ENCODE peak calls at places on chromosomes 2 and 18, in eight cellular contexts. One of them, this sample, is unnamed.

GRCh38 chr2:202671317-202672035 is 36.7 kb downstream of the FAM117B start:
- DNase-seq in colonic mucosa: no peak
- DNase-seq in NCI-H2081: no peak
- DNase-seq in cardiac fibroblast: no peak
- DNase-seq in effector memory CD8-positive, alpha-beta T cell: no peak
- DNase-seq in lower lobe of right lung: no peak
- DNase-seq in T-helper 9 cell: no peak
- DNase-seq in Kasumi-1: no peak
- DNase-seq in this sample: no peak

GRCh38 chr2:172813314-172813888 is 77.8 kb downstream of the RAPGEF4 start:
- DNase-seq in Kasumi-1: peak; percentile 19
- DNase-seq in T-helper 9 cell: no peak
- DNase-seq in effector memory CD8-positive, alpha-beta T cell: no peak
- DNase-seq in lower lobe of right lung: no peak
- DNase-seq in colonic mucosa: no peak
- DNase-seq in cardiac fibroblast: peak; percentile 58
- DNase-seq in NCI-H2081: no peak
- DNase-seq in this sample: peak; percentile 44

GRCh38 chr18:73461780-73462059 is 593.9 kb upstream of the NETO1 start:
- DNase-seq in cardiac fibroblast: peak; percentile 56
- DNase-seq in effector memory CD8-positive, alpha-beta T cell: no peak
- DNase-seq in lower lobe of right lung: no peak
- DNase-seq in colonic mucosa: no peak
- DNase-seq in Kasumi-1: no peak
- DNase-seq in NCI-H2081: no peak
- DNase-seq in T-helper 9 cell: no peak
- DNase-seq in this sample: peak; percentile 28

GRCh38 chr18:68440433-68440832 is 274.5 kb downstream of the TMX3 start:
- DNase-seq in colonic mucosa: no peak
- DNase-seq in effector memory CD8-positive, alpha-beta T cell: no peak
- DNase-seq in T-helper 9 cell: no peak
- DNase-seq in Kasumi-1: no peak
- DNase-seq in NCI-H2081: no peak
- DNase-seq in cardiac fibroblast: no peak
- DNase-seq in lower lobe of right lung: no peak
- DNase-seq in this sample: no peak

GRCh38 chr18:2356906-2357305 is 214.4 kb downstream of the METTL4 start:
- DNase-seq in T-helper 9 cell: no peak
- DNase-seq in Kasumi-1: no peak
- DNase-seq in lower lobe of right lung: no peak
- DNase-seq in cardiac fibroblast: no peak
- DNase-seq in effector memory CD8-positive, alpha-beta T cell: no peak
- DNase-seq in NCI-H2081: no peak
- DNase-seq in colonic mucosa: no peak
- DNase-seq in this sample: no peak

GRCh38 chr2:38095996-38096861 is 20.3 kb upstream of the CYP1B1 start:
- DNase-seq in lower lobe of right lung: no peak
- DNase-seq in T-helper 9 cell: no peak
- DNase-seq in effector memory CD8-positive, alpha-beta T cell: no peak
- DNase-seq in cardiac fibroblast: peak; percentile 57
- DNase-seq in colonic mucosa: no peak
- DNase-seq in NCI-H2081: no peak
- DNase-seq in Kasumi-1: no peak
- DNase-seq in this sample: peak; percentile 79

GRCh38 chr2:174771631-174772491 is 7.6 kb upstream of the CHRNA1 start:
- DNase-seq in lower lobe of right lung: peak; percentile 74
- DNase-seq in NCI-H2081: peak; percentile 69
- DNase-seq in Kasumi-1: peak; percentile 54
- DNase-seq in effector memory CD8-positive, alpha-beta T cell: no peak
- DNase-seq in colonic mucosa: peak; percentile 61
- DNase-seq in cardiac fibroblast: peak; percentile 85
- DNase-seq in T-helper 9 cell: no peak
- DNase-seq in this sample: peak; percentile 87

GRCh38 chr18:48609114-48609513 is 70.3 kb downstream of the CTIF start:
- DNase-seq in lower lobe of right lung: no peak
- DNase-seq in cardiac fibroblast: no peak
- DNase-seq in colonic mucosa: no peak
- DNase-seq in NCI-H2081: no peak
- DNase-seq in effector memory CD8-positive, alpha-beta T cell: no peak
- DNase-seq in Kasumi-1: no peak
- DNase-seq in T-helper 9 cell: no peak
- DNase-seq in this sample: no peak

GRCh38 chr2:1024981-1025380 is 74.3 kb downstream of the SNTG2 start:
- DNase-seq in colonic mucosa: no peak
- DNase-seq in cardiac fibroblast: peak; percentile 65
- DNase-seq in NCI-H2081: no peak
- DNase-seq in effector memory CD8-positive, alpha-beta T cell: no peak
- DNase-seq in lower lobe of right lung: no peak
- DNase-seq in T-helper 9 cell: no peak
- DNase-seq in Kasumi-1: no peak
- DNase-seq in this sample: no peak

GRCh38 chr2:33042226-33042625 is 95.5 kb downstream of the LTBP1 start:
- DNase-seq in effector memory CD8-positive, alpha-beta T cell: no peak
- DNase-seq in colonic mucosa: no peak
- DNase-seq in NCI-H2081: no peak
- DNase-seq in T-helper 9 cell: no peak
- DNase-seq in cardiac fibroblast: no peak
- DNase-seq in Kasumi-1: no peak
- DNase-seq in lower lobe of right lung: no peak
- DNase-seq in this sample: no peak

GRCh38 chr2:41994177-41994576 is 53.6 kb upstream of the PKDCC start:
- DNase-seq in NCI-H2081: no peak
- DNase-seq in effector memory CD8-positive, alpha-beta T cell: no peak
- DNase-seq in T-helper 9 cell: no peak
- DNase-seq in cardiac fibroblast: peak; percentile 66
- DNase-seq in colonic mucosa: no peak
- DNase-seq in lower lobe of right lung: no peak
- DNase-seq in Kasumi-1: no peak
- DNase-seq in this sample: peak; percentile 97

GRCh38 chr18:10010611-10011015 is 96.8 kb downstream of the VAPA start:
- DNase-seq in effector memory CD8-positive, alpha-beta T cell: no peak
- DNase-seq in NCI-H2081: no peak
- DNase-seq in T-helper 9 cell: no peak
- DNase-seq in cardiac fibroblast: peak; percentile 84
- DNase-seq in colonic mucosa: peak; percentile 45
- DNase-seq in Kasumi-1: no peak
- DNase-seq in lower lobe of right lung: no peak
- DNase-seq in this sample: peak; percentile 100

GRCh38 chr2:204453730-204454167 is 91.5 kb upstream of the PARD3B start:
- DNase-seq in Kasumi-1: no peak
- DNase-seq in NCI-H2081: no peak
- DNase-seq in colonic mucosa: peak; percentile 61
- DNase-seq in effector memory CD8-positive, alpha-beta T cell: no peak
- DNase-seq in cardiac fibroblast: peak; percentile 23
- DNase-seq in T-helper 9 cell: no peak
- DNase-seq in lower lobe of right lung: peak; percentile 67
- DNase-seq in this sample: peak; percentile 2

GRCh38 chr18:62914868-62915267 is 199.5 kb downstream of the PHLPP1 start:
- DNase-seq in colonic mucosa: no peak
- DNase-seq in Kasumi-1: no peak
- DNase-seq in cardiac fibroblast: no peak
- DNase-seq in effector memory CD8-positive, alpha-beta T cell: no peak
- DNase-seq in T-helper 9 cell: no peak
- DNase-seq in lower lobe of right lung: no peak
- DNase-seq in NCI-H2081: no peak
- DNase-seq in this sample: no peak

GRCh38 chr2:42086500-42086953 is 38.7 kb downstream of the PKDCC start:
- DNase-seq in Kasumi-1: peak; percentile 69
- DNase-seq in NCI-H2081: peak; percentile 50
- DNase-seq in lower lobe of right lung: no peak
- DNase-seq in effector memory CD8-positive, alpha-beta T cell: peak; percentile 63
- DNase-seq in T-helper 9 cell: no peak
- DNase-seq in cardiac fibroblast: peak; percentile 79
- DNase-seq in colonic mucosa: peak; percentile 76
- DNase-seq in this sample: peak; percentile 61

GRCh38 chr2:46487667-46488333 is 8.4 kb downstream of the TMEM247 start:
- DNase-seq in effector memory CD8-positive, alpha-beta T cell: no peak
- DNase-seq in Kasumi-1: no peak
- DNase-seq in colonic mucosa: peak; percentile 52
- DNase-seq in NCI-H2081: no peak
- DNase-seq in cardiac fibroblast: peak; percentile 81
- DNase-seq in lower lobe of right lung: peak; percentile 74
- DNase-seq in T-helper 9 cell: no peak
- DNase-seq in this sample: peak; percentile 67

GRCh38 chr2:133266075-133266925 is 302.0 kb downstream of the NCKAP5 start:
- DNase-seq in T-helper 9 cell: no peak
- DNase-seq in colonic mucosa: no peak
- DNase-seq in cardiac fibroblast: peak; percentile 48
- DNase-seq in Kasumi-1: no peak
- DNase-seq in lower lobe of right lung: no peak
- DNase-seq in effector memory CD8-positive, alpha-beta T cell: no peak
- DNase-seq in NCI-H2081: no peak
- DNase-seq in this sample: peak; percentile 13

GRCh38 chr18:48996901-48997463 is 46.2 kb upstream of the SMAD7 start:
- DNase-seq in cardiac fibroblast: peak; percentile 76
- DNase-seq in effector memory CD8-positive, alpha-beta T cell: peak; percentile 36
- DNase-seq in lower lobe of right lung: peak; percentile 39
- DNase-seq in colonic mucosa: no peak
- DNase-seq in NCI-H2081: no peak
- DNase-seq in T-helper 9 cell: peak; percentile 7
- DNase-seq in Kasumi-1: no peak
- DNase-seq in this sample: peak; percentile 73

GRCh38 chr2:188569441-188569840 is 277.8 kb downstream of the GULP1 start:
- DNase-seq in cardiac fibroblast: no peak
- DNase-seq in lower lobe of right lung: no peak
- DNase-seq in Kasumi-1: no peak
- DNase-seq in effector memory CD8-positive, alpha-beta T cell: no peak
- DNase-seq in colonic mucosa: no peak
- DNase-seq in T-helper 9 cell: no peak
- DNase-seq in NCI-H2081: no peak
- DNase-seq in this sample: no peak

GRCh38 chr2:236341721-236342120 is 77.5 kb upstream of the ASB18 start:
- DNase-seq in lower lobe of right lung: no peak
- DNase-seq in T-helper 9 cell: no peak
- DNase-seq in NCI-H2081: no peak
- DNase-seq in colonic mucosa: no peak
- DNase-seq in cardiac fibroblast: no peak
- DNase-seq in Kasumi-1: no peak
- DNase-seq in effector memory CD8-positive, alpha-beta T cell: no peak
- DNase-seq in this sample: no peak

GRCh38 chr2:234156326-234156725 is 105.8 kb downstream of the SPP2 start:
- DNase-seq in colonic mucosa: no peak
- DNase-seq in T-helper 9 cell: no peak
- DNase-seq in cardiac fibroblast: no peak
- DNase-seq in lower lobe of right lung: no peak
- DNase-seq in effector memory CD8-positive, alpha-beta T cell: no peak
- DNase-seq in NCI-H2081: no peak
- DNase-seq in Kasumi-1: no peak
- DNase-seq in this sample: no peak

GRCh38 chr2:23092831-23093230 is 292.1 kb upstream of the KLHL29 start:
- DNase-seq in NCI-H2081: no peak
- DNase-seq in cardiac fibroblast: peak; percentile 8
- DNase-seq in colonic mucosa: no peak
- DNase-seq in lower lobe of right lung: no peak
- DNase-seq in Kasumi-1: peak; percentile 5
- DNase-seq in T-helper 9 cell: no peak
- DNase-seq in effector memory CD8-positive, alpha-beta T cell: no peak
- DNase-seq in this sample: peak; percentile 0

GRCh38 chr2:240033330-240033678 is 3.1 kb upstream of the OR6B2 start:
- DNase-seq in effector memory CD8-positive, alpha-beta T cell: no peak
- DNase-seq in lower lobe of right lung: no peak
- DNase-seq in cardiac fibroblast: no peak
- DNase-seq in NCI-H2081: no peak
- DNase-seq in Kasumi-1: no peak
- DNase-seq in T-helper 9 cell: no peak
- DNase-seq in colonic mucosa: no peak
- DNase-seq in this sample: no peak

GRCh38 chr2:68330691-68331090 is 10.9 kb upstream of the CNRIP1 start:
- DNase-seq in colonic mucosa: no peak
- DNase-seq in Kasumi-1: no peak
- DNase-seq in cardiac fibroblast: peak; percentile 27
- DNase-seq in NCI-H2081: no peak
- DNase-seq in lower lobe of right lung: no peak
- DNase-seq in effector memory CD8-positive, alpha-beta T cell: no peak
- DNase-seq in T-helper 9 cell: no peak
- DNase-seq in this sample: peak; percentile 54

GRCh38 chr2:178195390-178196166 is 1.3 kb downstream of the OSBPL6 start:
- DNase-seq in Kasumi-1: peak; percentile 33
- DNase-seq in cardiac fibroblast: no peak
- DNase-seq in T-helper 9 cell: no peak
- DNase-seq in lower lobe of right lung: no peak
- DNase-seq in NCI-H2081: no peak
- DNase-seq in effector memory CD8-positive, alpha-beta T cell: no peak
- DNase-seq in colonic mucosa: no peak
- DNase-seq in this sample: no peak

GRCh38 chr2:178190938-178191910 is 3.1 kb upstream of the OSBPL6 start:
- DNase-seq in T-helper 9 cell: no peak
- DNase-seq in cardiac fibroblast: peak; percentile 15
- DNase-seq in effector memory CD8-positive, alpha-beta T cell: no peak
- DNase-seq in NCI-H2081: no peak
- DNase-seq in Kasumi-1: no peak
- DNase-seq in lower lobe of right lung: no peak
- DNase-seq in colonic mucosa: no peak
- DNase-seq in this sample: no peak

GRCh38 chr18:79496237-79496977 is 100.7 kb downstream of the NFATC1 start:
- DNase-seq in colonic mucosa: no peak
- DNase-seq in T-helper 9 cell: no peak
- DNase-seq in effector memory CD8-positive, alpha-beta T cell: no peak
- DNase-seq in lower lobe of right lung: peak; percentile 40
- DNase-seq in cardiac fibroblast: peak; percentile 24
- DNase-seq in NCI-H2081: no peak
- DNase-seq in Kasumi-1: no peak
- DNase-seq in this sample: no peak

GRCh38 chr2:241844066-241844728 is 14.5 kb downstream of the PDCD1 start:
- DNase-seq in T-helper 9 cell: peak; percentile 65
- DNase-seq in effector memory CD8-positive, alpha-beta T cell: peak; percentile 66
- DNase-seq in lower lobe of right lung: peak; percentile 73
- DNase-seq in cardiac fibroblast: peak; percentile 53
- DNase-seq in Kasumi-1: no peak
- DNase-seq in colonic mucosa: peak; percentile 78
- DNase-seq in NCI-H2081: peak; percentile 22
- DNase-seq in this sample: no peak

GRCh38 chr2:128789221-128789620 is 470.6 kb upstream of the HS6ST1 start:
- DNase-seq in T-helper 9 cell: no peak
- DNase-seq in cardiac fibroblast: no peak
- DNase-seq in Kasumi-1: no peak
- DNase-seq in effector memory CD8-positive, alpha-beta T cell: no peak
- DNase-seq in NCI-H2081: no peak
- DNase-seq in lower lobe of right lung: no peak
- DNase-seq in colonic mucosa: peak; percentile 6
- DNase-seq in this sample: no peak

GRCh38 chr2:212537311-212538155 is 1.1 kb downstream of the ERBB4 start:
- DNase-seq in effector memory CD8-positive, alpha-beta T cell: no peak
- DNase-seq in NCI-H2081: no peak
- DNase-seq in Kasumi-1: no peak
- DNase-seq in T-helper 9 cell: no peak
- DNase-seq in colonic mucosa: peak; percentile 20
- DNase-seq in cardiac fibroblast: peak; percentile 9
- DNase-seq in lower lobe of right lung: peak; percentile 64
- DNase-seq in this sample: no peak

GRCh38 chr2:239143858-239144712 is 256.7 kb downstream of the HDAC4 start:
- DNase-seq in T-helper 9 cell: no peak
- DNase-seq in NCI-H2081: peak; percentile 13
- DNase-seq in effector memory CD8-positive, alpha-beta T cell: no peak
- DNase-seq in colonic mucosa: no peak
- DNase-seq in Kasumi-1: peak; percentile 2
- DNase-seq in lower lobe of right lung: peak; percentile 50
- DNase-seq in cardiac fibroblast: peak; percentile 62
- DNase-seq in this sample: peak; percentile 51

GRCh38 chr2:8244634-8245033 is 437.2 kb upstream of the ID2 start:
- DNase-seq in cardiac fibroblast: no peak
- DNase-seq in lower lobe of right lung: peak; percentile 73
- DNase-seq in NCI-H2081: no peak
- DNase-seq in effector memory CD8-positive, alpha-beta T cell: no peak
- DNase-seq in Kasumi-1: peak; percentile 85
- DNase-seq in colonic mucosa: no peak
- DNase-seq in T-helper 9 cell: no peak
- DNase-seq in this sample: no peak

GRCh38 chr2:197077336-197077735 is 150.8 kb upstream of the PGAP1 start:
- DNase-seq in NCI-H2081: no peak
- DNase-seq in colonic mucosa: no peak
- DNase-seq in Kasumi-1: no peak
- DNase-seq in T-helper 9 cell: no peak
- DNase-seq in effector memory CD8-positive, alpha-beta T cell: no peak
- DNase-seq in cardiac fibroblast: no peak
- DNase-seq in lower lobe of right lung: no peak
- DNase-seq in this sample: no peak

GRCh38 chr2:29528891-29529520 is 392.4 kb downstream of the ALK start:
- DNase-seq in Kasumi-1: no peak
- DNase-seq in NCI-H2081: no peak
- DNase-seq in lower lobe of right lung: peak; percentile 54
- DNase-seq in T-helper 9 cell: no peak
- DNase-seq in colonic mucosa: peak; percentile 41
- DNase-seq in effector memory CD8-positive, alpha-beta T cell: no peak
- DNase-seq in cardiac fibroblast: peak; percentile 71
- DNase-seq in this sample: peak; percentile 48